ENCODE peak calls at places on chromosomes 4 and X, in eight cellular contexts. One of them, this sample, is unnamed.

GRCh38 chr4:52107336-52107735 is 56.2 kb downstream of the SPATA18 start:
- DNase-seq in GM13976: no peak
- DNase-seq in naive B cell: no peak
- DNase-seq in activated naive CD8-positive, alpha-beta T cell treated with anti-CD3 and anti-CD28 coated beads for 36 hours: no peak
- DNase-seq in HT1080: peak
- DNase-seq in NCI-H2227 treated with DMSO at 0.1 percent for 48 hours: no peak
- DNase-seq in activated B cell treated with CpG ODN at 0.5 μM for 24 hours: no peak
- DNase-seq in OCI-M1: no peak
- DNase-seq in this sample: no peak

GRCh38 chrX:122572461-122572860 is 611.6 kb upstream of the GRIA3 start:
- DNase-seq in NCI-H2227 treated with DMSO at 0.1 percent for 48 hours: no peak
- DNase-seq in naive B cell: no peak
- DNase-seq in activated naive CD8-positive, alpha-beta T cell treated with anti-CD3 and anti-CD28 coated beads for 36 hours: no peak
- DNase-seq in GM13976: no peak
- DNase-seq in OCI-M1: no peak
- DNase-seq in HT1080: no peak
- DNase-seq in activated B cell treated with CpG ODN at 0.5 μM for 24 hours: no peak
- DNase-seq in this sample: no peak

GRCh38 chrX:47179221-47179927 is 14.3 kb upstream of the UBA1 start:
- DNase-seq in NCI-H2227 treated with DMSO at 0.1 percent for 48 hours: no peak
- DNase-seq in HT1080: no peak
- DNase-seq in activated naive CD8-positive, alpha-beta T cell treated with anti-CD3 and anti-CD28 coated beads for 36 hours: no peak
- DNase-seq in OCI-M1: no peak
- DNase-seq in naive B cell: no peak
- DNase-seq in GM13976: no peak
- DNase-seq in activated B cell treated with CpG ODN at 0.5 μM for 24 hours: no peak
- DNase-seq in this sample: no peak

GRCh38 chrX:151396042-151396826 is 772 bp upstream of the VMA21 start:
- DNase-seq in GM13976: peak
- DNase-seq in HT1080: no peak
- DNase-seq in NCI-H2227 treated with DMSO at 0.1 percent for 48 hours: peak
- DNase-seq in OCI-M1: peak
- DNase-seq in activated naive CD8-positive, alpha-beta T cell treated with anti-CD3 and anti-CD28 coated beads for 36 hours: peak
- DNase-seq in activated B cell treated with CpG ODN at 0.5 μM for 24 hours: no peak
- DNase-seq in naive B cell: no peak
- DNase-seq in this sample: peak

GRCh38 chrX:39843318-39843717 is 254.4 kb downstream of the BCOR start:
- DNase-seq in HT1080: no peak
- DNase-seq in naive B cell: no peak
- DNase-seq in activated naive CD8-positive, alpha-beta T cell treated with anti-CD3 and anti-CD28 coated beads for 36 hours: no peak
- DNase-seq in OCI-M1: no peak
- DNase-seq in activated B cell treated with CpG ODN at 0.5 μM for 24 hours: no peak
- DNase-seq in NCI-H2227 treated with DMSO at 0.1 percent for 48 hours: no peak
- DNase-seq in GM13976: no peak
- DNase-seq in this sample: no peak

GRCh38 chrX:3442685-3443084 is 96.2 kb upstream of the MXRA5 start:
- DNase-seq in GM13976: no peak
- DNase-seq in HT1080: no peak
- DNase-seq in naive B cell: no peak
- DNase-seq in activated naive CD8-positive, alpha-beta T cell treated with anti-CD3 and anti-CD28 coated beads for 36 hours: no peak
- DNase-seq in OCI-M1: no peak
- DNase-seq in activated B cell treated with CpG ODN at 0.5 μM for 24 hours: no peak
- DNase-seq in NCI-H2227 treated with DMSO at 0.1 percent for 48 hours: no peak
- DNase-seq in this sample: no peak

GRCh38 chr4:176193898-176194297 is 1.5 kb downstream of the SPATA4 start:
- DNase-seq in NCI-H2227 treated with DMSO at 0.1 percent for 48 hours: no peak
- DNase-seq in naive B cell: no peak
- DNase-seq in activated naive CD8-positive, alpha-beta T cell treated with anti-CD3 and anti-CD28 coated beads for 36 hours: peak
- DNase-seq in OCI-M1: no peak
- DNase-seq in HT1080: peak
- DNase-seq in GM13976: no peak
- DNase-seq in activated B cell treated with CpG ODN at 0.5 μM for 24 hours: no peak
- DNase-seq in this sample: peak

GRCh38 chr4:145234086-145234694 is 53.8 kb upstream of the OTUD4 start:
- DNase-seq in activated B cell treated with CpG ODN at 0.5 μM for 24 hours: no peak
- DNase-seq in activated naive CD8-positive, alpha-beta T cell treated with anti-CD3 and anti-CD28 coated beads for 36 hours: peak
- DNase-seq in OCI-M1: peak
- DNase-seq in HT1080: peak
- DNase-seq in naive B cell: peak
- DNase-seq in GM13976: peak
- DNase-seq in NCI-H2227 treated with DMSO at 0.1 percent for 48 hours: no peak
- DNase-seq in this sample: no peak

GRCh38 chr4:24657768-24658617 is 73.6 kb upstream of the DHX15 start:
- DNase-seq in GM13976: peak
- DNase-seq in HT1080: peak
- DNase-seq in OCI-M1: peak
- DNase-seq in activated B cell treated with CpG ODN at 0.5 μM for 24 hours: no peak
- DNase-seq in NCI-H2227 treated with DMSO at 0.1 percent for 48 hours: no peak
- DNase-seq in activated naive CD8-positive, alpha-beta T cell treated with anti-CD3 and anti-CD28 coated beads for 36 hours: peak
- DNase-seq in naive B cell: no peak
- DNase-seq in this sample: peak

GRCh38 chrX:16771483-16772398 is 14.5 kb upstream of the TXLNG start:
- DNase-seq in NCI-H2227 treated with DMSO at 0.1 percent for 48 hours: peak
- DNase-seq in GM13976: no peak
- DNase-seq in HT1080: peak
- DNase-seq in activated naive CD8-positive, alpha-beta T cell treated with anti-CD3 and anti-CD28 coated beads for 36 hours: no peak
- DNase-seq in OCI-M1: peak
- DNase-seq in activated B cell treated with CpG ODN at 0.5 μM for 24 hours: no peak
- DNase-seq in naive B cell: no peak
- DNase-seq in this sample: peak

GRCh38 chr4:57151481-57151880 is 41.3 kb upstream of the IGFBP7 start:
- DNase-seq in OCI-M1: no peak
- DNase-seq in NCI-H2227 treated with DMSO at 0.1 percent for 48 hours: no peak
- DNase-seq in activated B cell treated with CpG ODN at 0.5 μM for 24 hours: no peak
- DNase-seq in activated naive CD8-positive, alpha-beta T cell treated with anti-CD3 and anti-CD28 coated beads for 36 hours: no peak
- DNase-seq in HT1080: peak
- DNase-seq in GM13976: no peak
- DNase-seq in naive B cell: no peak
- DNase-seq in this sample: no peak

GRCh38 chrX:77749695-77750094 is 36.3 kb downstream of the ATRX start:
- DNase-seq in naive B cell: no peak
- DNase-seq in OCI-M1: no peak
- DNase-seq in activated naive CD8-positive, alpha-beta T cell treated with anti-CD3 and anti-CD28 coated beads for 36 hours: no peak
- DNase-seq in GM13976: no peak
- DNase-seq in NCI-H2227 treated with DMSO at 0.1 percent for 48 hours: no peak
- DNase-seq in activated B cell treated with CpG ODN at 0.5 μM for 24 hours: no peak
- DNase-seq in HT1080: peak
- DNase-seq in this sample: peak

GRCh38 chrX:153778151-153778551 is 2.7 kb upstream of the SRPK3 start:
- DNase-seq in naive B cell: no peak
- DNase-seq in HT1080: no peak
- DNase-seq in NCI-H2227 treated with DMSO at 0.1 percent for 48 hours: no peak
- DNase-seq in activated B cell treated with CpG ODN at 0.5 μM for 24 hours: no peak
- DNase-seq in activated naive CD8-positive, alpha-beta T cell treated with anti-CD3 and anti-CD28 coated beads for 36 hours: no peak
- DNase-seq in OCI-M1: no peak
- DNase-seq in GM13976: no peak
- DNase-seq in this sample: no peak

GRCh38 chr4:74675673-74676279 is 118.5 kb downstream of the BTC start:
- DNase-seq in naive B cell: peak
- DNase-seq in HT1080: peak
- DNase-seq in OCI-M1: peak
- DNase-seq in activated B cell treated with CpG ODN at 0.5 μM for 24 hours: no peak
- DNase-seq in GM13976: peak
- DNase-seq in NCI-H2227 treated with DMSO at 0.1 percent for 48 hours: no peak
- DNase-seq in activated naive CD8-positive, alpha-beta T cell treated with anti-CD3 and anti-CD28 coated beads for 36 hours: no peak
- DNase-seq in this sample: no peak

GRCh38 chr4:54784188-54784671 is 126.5 kb downstream of the KIT start:
- DNase-seq in HT1080: peak
- DNase-seq in GM13976: no peak
- DNase-seq in activated naive CD8-positive, alpha-beta T cell treated with anti-CD3 and anti-CD28 coated beads for 36 hours: no peak
- DNase-seq in NCI-H2227 treated with DMSO at 0.1 percent for 48 hours: peak
- DNase-seq in naive B cell: no peak
- DNase-seq in OCI-M1: no peak
- DNase-seq in activated B cell treated with CpG ODN at 0.5 μM for 24 hours: no peak
- DNase-seq in this sample: peak

GRCh38 chr4:6469144-6469543 is 3.3 kb downstream of the PPP2R2C start:
- DNase-seq in GM13976: peak
- DNase-seq in activated B cell treated with CpG ODN at 0.5 μM for 24 hours: no peak
- DNase-seq in HT1080: no peak
- DNase-seq in OCI-M1: no peak
- DNase-seq in naive B cell: no peak
- DNase-seq in NCI-H2227 treated with DMSO at 0.1 percent for 48 hours: no peak
- DNase-seq in activated naive CD8-positive, alpha-beta T cell treated with anti-CD3 and anti-CD28 coated beads for 36 hours: no peak
- DNase-seq in this sample: no peak

GRCh38 chr4:159003420-159004253 is 99.2 kb upstream of the RAPGEF2 start:
- DNase-seq in NCI-H2227 treated with DMSO at 0.1 percent for 48 hours: peak
- DNase-seq in activated B cell treated with CpG ODN at 0.5 μM for 24 hours: no peak
- DNase-seq in OCI-M1: peak
- DNase-seq in naive B cell: no peak
- DNase-seq in activated naive CD8-positive, alpha-beta T cell treated with anti-CD3 and anti-CD28 coated beads for 36 hours: no peak
- DNase-seq in GM13976: no peak
- DNase-seq in HT1080: peak
- DNase-seq in this sample: no peak

GRCh38 chr4:47646372-47646771 is 161.3 kb downstream of the ATP10D start:
- DNase-seq in GM13976: no peak
- DNase-seq in activated naive CD8-positive, alpha-beta T cell treated with anti-CD3 and anti-CD28 coated beads for 36 hours: no peak
- DNase-seq in HT1080: no peak
- DNase-seq in naive B cell: no peak
- DNase-seq in NCI-H2227 treated with DMSO at 0.1 percent for 48 hours: no peak
- DNase-seq in activated B cell treated with CpG ODN at 0.5 μM for 24 hours: no peak
- DNase-seq in OCI-M1: no peak
- DNase-seq in this sample: no peak

GRCh38 chr4:2402453-2402852 is 16.0 kb downstream of the ZFYVE28 start:
- DNase-seq in activated naive CD8-positive, alpha-beta T cell treated with anti-CD3 and anti-CD28 coated beads for 36 hours: no peak
- DNase-seq in NCI-H2227 treated with DMSO at 0.1 percent for 48 hours: peak
- DNase-seq in HT1080: no peak
- DNase-seq in naive B cell: no peak
- DNase-seq in OCI-M1: no peak
- DNase-seq in activated B cell treated with CpG ODN at 0.5 μM for 24 hours: no peak
- DNase-seq in GM13976: no peak
- DNase-seq in this sample: no peak

GRCh38 chr4:10002278-10002677 is 19.0 kb downstream of the SLC2A9 start:
- DNase-seq in activated B cell treated with CpG ODN at 0.5 μM for 24 hours: no peak
- DNase-seq in HT1080: no peak
- DNase-seq in naive B cell: no peak
- DNase-seq in OCI-M1: no peak
- DNase-seq in GM13976: no peak
- DNase-seq in activated naive CD8-positive, alpha-beta T cell treated with anti-CD3 and anti-CD28 coated beads for 36 hours: no peak
- DNase-seq in NCI-H2227 treated with DMSO at 0.1 percent for 48 hours: no peak
- DNase-seq in this sample: no peak

GRCh38 chrX:66013195-66013816 is 26.6 kb downstream of the VSIG4 start:
- DNase-seq in activated naive CD8-positive, alpha-beta T cell treated with anti-CD3 and anti-CD28 coated beads for 36 hours: no peak
- DNase-seq in NCI-H2227 treated with DMSO at 0.1 percent for 48 hours: no peak
- DNase-seq in HT1080: no peak
- DNase-seq in activated B cell treated with CpG ODN at 0.5 μM for 24 hours: no peak
- DNase-seq in GM13976: no peak
- DNase-seq in naive B cell: peak
- DNase-seq in OCI-M1: peak
- DNase-seq in this sample: no peak

GRCh38 chrX:130083656-130084382 is 26.5 kb downstream of the ELF4 start:
- DNase-seq in activated naive CD8-positive, alpha-beta T cell treated with anti-CD3 and anti-CD28 coated beads for 36 hours: peak
- DNase-seq in NCI-H2227 treated with DMSO at 0.1 percent for 48 hours: no peak
- DNase-seq in HT1080: no peak
- DNase-seq in OCI-M1: peak
- DNase-seq in naive B cell: no peak
- DNase-seq in activated B cell treated with CpG ODN at 0.5 μM for 24 hours: no peak
- DNase-seq in GM13976: peak
- DNase-seq in this sample: no peak

GRCh38 chrX:137031517-137032377 is 2.0 kb downstream of the GPR101 start:
- DNase-seq in activated naive CD8-positive, alpha-beta T cell treated with anti-CD3 and anti-CD28 coated beads for 36 hours: peak
- DNase-seq in GM13976: peak
- DNase-seq in naive B cell: peak
- DNase-seq in OCI-M1: peak
- DNase-seq in activated B cell treated with CpG ODN at 0.5 μM for 24 hours: peak
- DNase-seq in NCI-H2227 treated with DMSO at 0.1 percent for 48 hours: peak
- DNase-seq in HT1080: peak
- DNase-seq in this sample: no peak

GRCh38 chr4:100299441-100299840 is 109.2 kb upstream of the DDIT4L start:
- DNase-seq in HT1080: no peak
- DNase-seq in GM13976: no peak
- DNase-seq in naive B cell: no peak
- DNase-seq in NCI-H2227 treated with DMSO at 0.1 percent for 48 hours: no peak
- DNase-seq in activated B cell treated with CpG ODN at 0.5 μM for 24 hours: no peak
- DNase-seq in OCI-M1: no peak
- DNase-seq in activated naive CD8-positive, alpha-beta T cell treated with anti-CD3 and anti-CD28 coated beads for 36 hours: no peak
- DNase-seq in this sample: no peak

GRCh38 chr4:151727365-151727764 is 33.4 kb downstream of the GATB start:
- DNase-seq in NCI-H2227 treated with DMSO at 0.1 percent for 48 hours: no peak
- DNase-seq in activated B cell treated with CpG ODN at 0.5 μM for 24 hours: no peak
- DNase-seq in HT1080: peak
- DNase-seq in naive B cell: no peak
- DNase-seq in GM13976: no peak
- DNase-seq in OCI-M1: no peak
- DNase-seq in activated naive CD8-positive, alpha-beta T cell treated with anti-CD3 and anti-CD28 coated beads for 36 hours: no peak
- DNase-seq in this sample: no peak

GRCh38 chr4:122718265-122718664 is 14.2 kb upstream of the BBS12 start:
- DNase-seq in activated naive CD8-positive, alpha-beta T cell treated with anti-CD3 and anti-CD28 coated beads for 36 hours: no peak
- DNase-seq in activated B cell treated with CpG ODN at 0.5 μM for 24 hours: no peak
- DNase-seq in NCI-H2227 treated with DMSO at 0.1 percent for 48 hours: no peak
- DNase-seq in GM13976: no peak
- DNase-seq in OCI-M1: no peak
- DNase-seq in HT1080: no peak
- DNase-seq in naive B cell: no peak
- DNase-seq in this sample: no peak

GRCh38 chr4:120053916-120054315 is 12.7 kb downstream of the MAD2L1 start:
- DNase-seq in GM13976: no peak
- DNase-seq in naive B cell: no peak
- DNase-seq in OCI-M1: peak
- DNase-seq in HT1080: no peak
- DNase-seq in activated B cell treated with CpG ODN at 0.5 μM for 24 hours: no peak
- DNase-seq in activated naive CD8-positive, alpha-beta T cell treated with anti-CD3 and anti-CD28 coated beads for 36 hours: no peak
- DNase-seq in NCI-H2227 treated with DMSO at 0.1 percent for 48 hours: no peak
- DNase-seq in this sample: no peak

GRCh38 chr4:186088516-186088915 is 16.0 kb upstream of the FAM149A start:
- DNase-seq in OCI-M1: no peak
- DNase-seq in GM13976: no peak
- DNase-seq in HT1080: no peak
- DNase-seq in activated naive CD8-positive, alpha-beta T cell treated with anti-CD3 and anti-CD28 coated beads for 36 hours: no peak
- DNase-seq in naive B cell: no peak
- DNase-seq in activated B cell treated with CpG ODN at 0.5 μM for 24 hours: no peak
- DNase-seq in NCI-H2227 treated with DMSO at 0.1 percent for 48 hours: no peak
- DNase-seq in this sample: no peak

GRCh38 chr4:158930573-158930972 is 161.7 kb downstream of the FNIP2 start:
- DNase-seq in naive B cell: no peak
- DNase-seq in HT1080: peak
- DNase-seq in OCI-M1: peak
- DNase-seq in GM13976: no peak
- DNase-seq in activated B cell treated with CpG ODN at 0.5 μM for 24 hours: no peak
- DNase-seq in NCI-H2227 treated with DMSO at 0.1 percent for 48 hours: no peak
- DNase-seq in activated naive CD8-positive, alpha-beta T cell treated with anti-CD3 and anti-CD28 coated beads for 36 hours: no peak
- DNase-seq in this sample: no peak

GRCh38 chrX:138775501-138775900 is 64.0 kb upstream of the FGF13 start:
- DNase-seq in activated B cell treated with CpG ODN at 0.5 μM for 24 hours: no peak
- DNase-seq in GM13976: peak
- DNase-seq in naive B cell: no peak
- DNase-seq in activated naive CD8-positive, alpha-beta T cell treated with anti-CD3 and anti-CD28 coated beads for 36 hours: no peak
- DNase-seq in OCI-M1: peak
- DNase-seq in HT1080: peak
- DNase-seq in NCI-H2227 treated with DMSO at 0.1 percent for 48 hours: no peak
- DNase-seq in this sample: no peak

GRCh38 chr4:64248151-64248550 is 161.1 kb downstream of the TECRL start:
- DNase-seq in activated naive CD8-positive, alpha-beta T cell treated with anti-CD3 and anti-CD28 coated beads for 36 hours: no peak
- DNase-seq in OCI-M1: no peak
- DNase-seq in HT1080: no peak
- DNase-seq in activated B cell treated with CpG ODN at 0.5 μM for 24 hours: no peak
- DNase-seq in GM13976: no peak
- DNase-seq in naive B cell: no peak
- DNase-seq in NCI-H2227 treated with DMSO at 0.1 percent for 48 hours: no peak
- DNase-seq in this sample: no peak

GRCh38 chr4:43277003-43277402 is 384.5 kb downstream of the GRXCR1 start:
- DNase-seq in naive B cell: no peak
- DNase-seq in activated B cell treated with CpG ODN at 0.5 μM for 24 hours: no peak
- DNase-seq in OCI-M1: no peak
- DNase-seq in HT1080: peak
- DNase-seq in NCI-H2227 treated with DMSO at 0.1 percent for 48 hours: no peak
- DNase-seq in GM13976: no peak
- DNase-seq in activated naive CD8-positive, alpha-beta T cell treated with anti-CD3 and anti-CD28 coated beads for 36 hours: no peak
- DNase-seq in this sample: peak

GRCh38 chrX:111349098-111349497 is 62.9 kb downstream of the DCX start:
- DNase-seq in HT1080: no peak
- DNase-seq in GM13976: no peak
- DNase-seq in activated naive CD8-positive, alpha-beta T cell treated with anti-CD3 and anti-CD28 coated beads for 36 hours: no peak
- DNase-seq in NCI-H2227 treated with DMSO at 0.1 percent for 48 hours: no peak
- DNase-seq in OCI-M1: no peak
- DNase-seq in activated B cell treated with CpG ODN at 0.5 μM for 24 hours: no peak
- DNase-seq in naive B cell: no peak
- DNase-seq in this sample: no peak

This sample was measured in HS-5.